ENCODE peak calls at places on chromosome 17, in five cellular contexts. Q is Peyer's patch, O is endothelial cell of umbilical vein, K is left lung, P is adrenal gland. G is an unnamed sample. For H3K4me1, the result is how much of the 10 kb centered on the place peaks cover.

GRCh38 chr17:33753452-33753851 is 460.4 kb upstream of the ASIC2 start:
- DNase-seq in O (no peak), P (no peak), K (no peak), Q (no peak), G (no peak)

GRCh38 chr17:38507436-38507835 is 79.2 kb downstream of the ARHGAP23 start:
- DNase-seq in K (no peak), P (no peak), O (no peak), Q (no peak), G (no peak)

GRCh38 chr17:61551255-61551742 is 39.7 kb downstream of the NACA2 start:
- DNase-seq in O (peak), K (no peak), Q (no peak), P (no peak), G (no peak)

GRCh38 chr17:81810892-81811704 is 7.1 kb downstream of the GCGR start:
- DNase-seq in K (no peak), O (no peak), P (no peak), Q (no peak), G (no peak)

GRCh38 chr17:66752411-66752810 is 82.5 kb upstream of the CACNG5 start:
- DNase-seq in O (no peak), Q (no peak), P (no peak), K (no peak), G (no peak)

GRCh38 chr17:13925579-13925978 is 143.7 kb upstream of the COX10 start:
- DNase-seq in O (no peak), K (no peak), P (no peak), Q (no peak), G (no peak)

GRCh38 chr17:35486920-35487727 is 38.6 kb upstream of the SLFN13 start:
- DNase-seq in O (peak), P (peak), Q (peak), K (peak), G (peak)

GRCh38 chr17:75635610-75636202 is 2.5 kb downstream of the SMIM5 start:
- DNase-seq in Q (peak), K (no peak), O (no peak), P (no peak), G (peak)

GRCh38 chr17:4853195-4853762 is 20.1 kb downstream of the MINK1 start:
- DNase-seq in P (no peak), K (no peak), O (no peak), Q (no peak), G (no peak)

GRCh38 chr17:66885417-66885816 is 50.5 kb downstream of the CACNG5 start:
- DNase-seq in P (no peak), O (no peak), K (no peak), Q (no peak), G (no peak)

GRCh38 chr17:79707931-79708891 is 22.5 kb upstream of the ENPP7 start:
- DNase-seq in K (no peak), O (peak), Q (peak), P (peak), G (no peak)

GRCh38 chr17:34413443-34414076 is 50.5 kb upstream of the CCL1 start:
- DNase-seq in Q (no peak), K (no peak), P (peak), O (no peak), G (no peak)

GRCh38 chr17:66829386-66829864 is 5.5 kb upstream of the CACNG5 start:
- DNase-seq in Q (no peak), K (peak), O (peak), P (peak), G (no peak)

GRCh38 chr17:40816569-40816968 is 5.8 kb downstream of the KRT10 start:
- DNase-seq in K (no peak), O (no peak), P (no peak), Q (no peak), G (no peak)

GRCh38 chr17:78774956-78775571 is 7.0 kb downstream of the CYTH1 start:
- DNase-seq in Q (peak), P (no peak), K (no peak), O (no peak), G (no peak)

GRCh38 chr17:75691371-75692290 is 24.5 kb downstream of the SAP30BP start:
- DNase-seq in Q (no peak), K (no peak), P (no peak), O (no peak), G (no peak)

GRCh38 chr17:15257316-15257925 is 7.7 kb downstream of the PMP22 start:
- DNase-seq in P (peak), K (peak), O (peak), Q (peak), G (peak)

GRCh38 chr17:78040561-78041400 is 82.3 kb downstream of the TNRC6C start:
- DNase-seq in P (peak), O (peak), K (peak), Q (peak), G (peak)

GRCh38 chr17:77279448-77280303 is 138.9 kb downstream of the SEC14L1 start:
- DNase-seq in P (no peak), O (no peak), Q (peak), K (peak), G (no peak)

GRCh38 chr17:62755139-62755851 is 52.8 kb downstream of the MARCHF10 start:
- DNase-seq in P (no peak), K (no peak), Q (no peak), O (no peak), G (no peak)

GRCh38 chr17:6641374-6641818 is 536 bp downstream of the TXNDC17 start:
- DNase-seq in O (no peak), K (no peak), Q (no peak), P (no peak), G (no peak)

GRCh38 chr17:43396491-43397060 is 2.2 kb upstream of the ARL4D start:
- DNase-seq in Q (no peak), P (no peak), O (no peak), K (no peak), G (no peak)

GRCh38 chr17:47694018-47694817 is at the start of gene TBKBP1:
- DNase-seq in K (peak), Q (peak), O (peak), P (peak), G (peak)

GRCh38 chr17:3385869-3386816 is at the start of gene OR3A2:
- DNase-seq in O (no peak), K (no peak), Q (no peak), P (no peak), G (no peak)

GRCh38 chr17:28907709-28908475 is 5.0 kb upstream of the DHRS13 start:
- DNase-seq in Q (no peak), O (no peak), K (no peak), P (no peak), G (no peak)

GRCh38 chr17:8754890-8755289 is 3.5 kb downstream of the SPDYE4 start:
- DNase-seq in O (no peak), K (no peak), P (no peak), Q (no peak), G (no peak)

GRCh38 chr17:60630352-60630751 is 30.4 kb downstream of the PPM1D start:
- DNase-seq in K (no peak), Q (no peak), P (no peak), O (peak), G (peak)

GRCh38 chr17:80248894-80249710 is 11.6 kb upstream of the RNF213 start:
- DNase-seq in O (no peak), Q (no peak), P (no peak), K (no peak), G (no peak)

GRCh38 chr17:44960654-44961053 is 7.4 kb downstream of the C1QL1 start:
- DNase-seq in O (no peak), K (peak), Q (peak), P (no peak), G (no peak)

GRCh38 chr17:37826497-37827115 is 81.7 kb upstream of the HNF1B start:
- DNase-seq in K (peak), O (no peak), P (no peak), Q (peak), G (peak)

GRCh38 chr17:80969030-80969673 is 22.5 kb upstream of the CHMP6 start:
- DNase-seq in O (no peak), Q (no peak), P (no peak), K (no peak), G (no peak)

GRCh38 chr17:16406742-16407674 is 8.4 kb upstream of the TRPV2 start:
- DNase-seq in K (no peak), P (no peak), O (no peak), Q (no peak), G (peak)

GRCh38 chr17:16129844-16130243 is 85.5 kb downstream of the NCOR1 start:
- DNase-seq in P (no peak), Q (no peak), K (no peak), O (no peak), G (no peak)

GRCh38 chr17:81814748-81815645 is 11.0 kb downstream of the GCGR start:
- DNase-seq in K (no peak), P (no peak), O (no peak), Q (no peak), G (no peak)

GRCh38 chr17:49217651-49218413 is 7.3 kb downstream of the ABI3 start:
- DNase-seq in O (no peak), P (peak), Q (peak), K (peak), G (peak)
- H3K4me1 ChIP-seq in O (under half), P (under half), Q (under half), K (under half), G (half or more)

GRCh38 chr17:72387969-72388368 is 267.1 kb downstream of the SOX9 start:
- DNase-seq in O (no peak), K (no peak), Q (no peak), P (no peak), G (no peak)

GRCh38 chr17:72386619-72387237 is 265.9 kb downstream of the SOX9 start:
- DNase-seq in Q (no peak), P (no peak), O (no peak), K (no peak), G (no peak)

GRCh38 chr17:72387487-72387886 is 266.7 kb downstream of the SOX9 start:
- DNase-seq in O (no peak), Q (no peak), P (no peak), K (no peak), G (no peak)

GRCh38 chr17:72390675-72391501 is 270.1 kb downstream of the SOX9 start:
- DNase-seq in Q (no peak), P (no peak), O (no peak), K (no peak), G (no peak)

DNA sequence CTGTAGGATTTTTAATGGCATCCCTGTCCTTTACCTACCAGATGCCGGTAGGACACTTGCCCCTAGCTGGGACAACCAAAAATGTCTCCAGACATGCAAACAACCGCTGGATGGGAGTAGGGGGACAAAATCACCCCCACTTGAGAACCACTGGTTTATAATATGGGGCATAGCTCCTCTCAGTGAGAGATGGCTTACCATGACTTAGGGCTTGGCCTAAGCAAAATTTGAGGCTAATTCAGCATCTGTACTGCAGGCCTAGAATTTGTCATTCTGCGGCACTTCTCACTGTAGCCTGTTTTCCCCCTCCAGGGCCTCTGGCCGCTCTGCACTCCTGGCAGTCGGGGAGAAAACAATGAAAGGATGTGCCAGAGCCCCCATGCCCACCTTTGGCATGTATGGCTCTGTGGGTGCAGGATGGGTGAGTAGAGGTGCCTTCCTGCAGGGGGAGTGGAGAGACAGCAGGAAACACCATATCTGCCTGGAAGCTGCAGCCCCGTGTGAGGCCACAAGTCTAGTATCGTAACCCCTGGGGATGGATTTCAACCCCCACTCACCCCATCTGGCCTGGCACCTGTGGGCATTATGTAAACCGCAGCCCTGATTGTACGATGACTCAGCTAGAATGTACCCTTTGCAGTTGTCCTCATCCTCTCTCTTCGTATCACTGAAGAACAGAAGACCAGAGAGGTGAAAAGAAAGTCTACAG is 268.1 kb downstream of the SOX9 start:
- DNase-seq in O (no peak), P (no peak), K (no peak), Q (no peak), G (no peak)
- TF ChIP-seq CTCF in O (no peak), P (no peak), K (no peak), Q (no peak), G (no peak)

GRCh38 chr17:2175294-2175628 is 120.4 kb downstream of the HIC1 start:
- DNase-seq in K (no peak), P (no peak), Q (no peak), O (no peak), G (no peak)

GRCh38 chr17:2179615-2180295 is 123.8 kb downstream of the SMG6 start:
- DNase-seq in Q (peak), K (peak), O (peak), P (peak), G (peak)

GRCh38 chr17:2176484-2177175 is 121.7 kb downstream of the HIC1 start:
- DNase-seq in O (peak), K (no peak), P (no peak), Q (no peak), G (peak)

GRCh38 chr17:2178798-2179505 is 124.0 kb downstream of the HIC1 start:
- DNase-seq in P (no peak), K (peak), Q (no peak), O (peak), G (peak)

DNA sequence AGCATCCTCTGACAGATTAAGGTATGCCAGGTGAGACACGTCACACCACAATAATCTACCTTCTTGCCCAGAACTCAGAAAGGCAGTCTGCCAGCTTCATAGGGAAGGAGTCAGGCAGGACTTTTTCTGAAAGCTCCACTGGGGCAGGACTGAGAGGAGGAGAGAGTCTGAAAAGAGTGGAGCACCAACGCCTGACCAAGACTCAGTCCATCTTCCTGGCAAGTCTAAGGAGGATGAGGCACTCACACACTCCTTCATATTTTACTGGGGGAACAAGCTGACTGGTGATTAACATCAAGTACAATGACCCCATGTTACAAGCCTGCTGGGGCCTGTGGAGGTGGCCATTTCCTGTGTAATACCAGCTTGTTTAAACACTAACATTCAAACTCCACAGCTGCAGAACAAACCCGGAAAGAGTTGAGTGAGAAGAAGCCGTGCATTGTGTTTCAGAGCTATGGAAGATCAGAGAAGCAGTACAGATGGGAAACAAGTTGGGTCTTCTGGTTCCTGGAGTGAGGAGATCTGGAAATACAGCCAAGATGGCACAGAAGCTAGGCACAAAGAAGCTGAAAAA is 122.4 kb downstream of the HIC1 start:
- DNase-seq in Q (no peak), P (no peak), O (peak), K (no peak), G (no peak)
- H3K27ac ChIP-seq in Q (no peak), P (peak), O (peak), K (peak), G (peak)

GRCh38 chr17:17690156-17690737 is 9.0 kb downstream of the RAI1 start:
- DNase-seq in O (no peak), P (peak), K (no peak), Q (no peak), G (no peak)

GRCh38 chr17:17693955-17694228 is 12.6 kb downstream of the RAI1 start:
- DNase-seq in O (no peak), P (no peak), Q (no peak), K (no peak), G (no peak)

GRCh38 chr17:17693253-17693954 is 12.1 kb downstream of the RAI1 start:
- DNase-seq in Q (no peak), O (peak), P (peak), K (peak), G (peak)

GRCh38 chr17:17692353-17693252 is 11.3 kb downstream of the RAI1 start:
- DNase-seq in P (peak), Q (no peak), O (peak), K (no peak), G (no peak)

DNA sequence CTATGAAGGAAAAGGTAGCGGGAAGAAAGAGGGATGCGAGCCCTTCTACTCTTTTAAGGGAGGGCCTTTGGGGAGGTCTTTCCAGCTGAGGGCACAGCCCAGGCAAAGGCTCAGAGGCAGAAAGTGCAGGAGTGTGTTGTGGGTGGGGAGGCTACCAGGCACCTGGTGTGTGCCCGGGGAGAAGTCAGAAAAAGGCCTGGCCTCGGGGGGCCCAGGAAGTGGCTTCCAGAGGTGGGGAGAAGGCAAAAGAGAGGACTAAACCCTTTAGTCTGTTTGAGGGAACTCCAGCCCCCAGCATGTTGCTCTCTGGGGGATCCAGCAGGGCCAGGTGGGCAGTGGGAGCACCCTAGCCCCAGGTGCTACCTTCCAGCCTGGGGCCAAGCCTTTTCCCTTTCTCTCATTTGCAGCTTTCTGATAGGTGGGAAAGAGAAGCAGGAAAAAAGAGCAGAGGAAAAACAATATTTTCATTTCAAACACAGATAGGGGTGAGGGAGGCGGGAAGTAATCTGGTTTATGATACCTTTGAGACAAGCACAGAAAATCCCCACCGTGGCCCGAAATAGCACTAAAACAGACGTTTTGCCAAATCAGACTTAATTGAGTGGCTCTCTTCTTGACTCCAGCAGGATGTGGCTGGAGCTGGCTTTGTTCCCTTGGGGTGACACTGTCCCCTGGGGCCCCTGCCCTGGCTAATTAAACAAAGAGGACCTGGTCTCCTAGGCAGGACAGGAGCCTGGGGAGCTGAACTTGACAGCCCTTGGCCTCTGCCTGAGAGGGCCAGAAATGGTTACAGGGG is 10.4 kb downstream of the RAI1 start:
- DNase-seq in Q (no peak), K (peak), P (peak), O (peak), G (no peak)
- H3K4me1 ChIP-seq in Q (under half), K (half or more), P (half or more), O (under half), G (half or more)